ENCODE peak calls at places on chromosomes 3 and 15, in ten cellular contexts. F is skeletal muscle cell, Y is transverse colon, G is neural progenitor cell, W is thoracic aorta, Z is AG04449, A is HFF-Myc, M is astrocyte of the spinal cord, U is GM12864, I is SK-N-MC. K is an unnamed sample.

GRCh38 chr3:138398791-138399575 is 35.4 kb upstream of the ESYT3 start:
- DNase-seq in W (no peak), U (no peak), G (no peak), Y (no peak), I (no peak), M (no peak), F (no peak), A (no peak), Z (no peak), K (no peak)

GRCh38 chr15:78429477-78429876 is 8.5 kb upstream of the IREB2 start:
- DNase-seq in Z (no peak), M (no peak), F (no peak), W (no peak), Y (peak; percentile 63), G (no peak), A (no peak), I (no peak), U (no peak), K (peak; percentile 14)

GRCh38 chr15:77532067-77532710 is 100.5 kb downstream of the LINGO1 start:
- DNase-seq in A (no peak), M (no peak), I (no peak), Y (no peak), U (no peak), W (no peak), G (no peak), Z (no peak), F (no peak), K (no peak)

GRCh38 chr3:36212291-36212690 is 168.0 kb upstream of the STAC start:
- DNase-seq in M (peak; percentile 9), W (no peak), A (peak; percentile 55), F (peak; percentile 76), I (no peak), Y (no peak), G (no peak), U (no peak), Z (peak; percentile 7), K (no peak)

GRCh38 chr15:92693922-92694331 is 38.4 kb upstream of the FAM174B start:
- DNase-seq in I (no peak), U (no peak), A (no peak), M (no peak), G (peak; percentile 75), Z (no peak), F (no peak), Y (no peak), W (no peak), K (no peak)

GRCh38 chr3:6861331-6861988 is 545 bp downstream of the GRM7 start:
- DNase-seq in A (no peak), I (no peak), Y (no peak), F (no peak), G (peak; percentile 65), Z (no peak), M (peak; percentile 22), W (no peak), U (no peak), K (no peak)

GRCh38 chr15:42267286-42267685 is 5.7 kb upstream of the GANC start:
- DNase-seq in I (no peak), F (no peak), G (no peak), M (no peak), U (no peak), Y (no peak), W (no peak), A (no peak), Z (no peak), K (no peak)

GRCh38 chr3:128801779-128802369 is 75.9 kb downstream of the RAB7A start:
- DNase-seq in Z (no peak), I (no peak), W (no peak), U (no peak), M (no peak), G (no peak), Y (no peak), A (no peak), F (no peak), K (no peak)

GRCh38 chr3:48474619-48475018 is 28.1 kb downstream of the ATRIP start:
- DNase-seq in W (no peak), I (no peak), F (no peak), Y (no peak), M (no peak), A (no peak), Z (no peak), U (no peak), G (peak; percentile 65), K (no peak)

GRCh38 chr3:123070471-123070870 is 3.6 kb downstream of the PDIA5 start:
- DNase-seq in Z (no peak), F (no peak), U (no peak), A (no peak), I (no peak), M (no peak), W (no peak), G (no peak), Y (no peak), K (peak; percentile 65)

GRCh38 chr15:66707310-66708160 is 5.5 kb downstream of the SMAD6 start:
- DNase-seq in U (no peak), G (peak; percentile 88), W (no peak), I (no peak), M (peak; percentile 55), A (no peak), F (no peak), Z (no peak), Y (peak; percentile 55), K (no peak)

GRCh38 chr15:66708389-66708788 is 6.4 kb downstream of the SMAD6 start:
- DNase-seq in M (no peak), Y (no peak), G (no peak), A (no peak), I (no peak), W (no peak), F (no peak), U (no peak), Z (no peak), K (no peak)

GRCh38 chr15:66706225-66706732 is 4.2 kb downstream of the SMAD6 start:
- DNase-seq in W (no peak), Y (no peak), A (no peak), U (no peak), F (no peak), M (no peak), I (no peak), Z (no peak), G (peak; percentile 78), K (no peak)

GRCh38 chr15:66705277-66705927 is 3.4 kb downstream of the SMAD6 start:
- DNase-seq in A (no peak), W (no peak), G (no peak), I (no peak), F (no peak), U (no peak), Y (no peak), M (no peak), Z (no peak), K (no peak)

DNA sequence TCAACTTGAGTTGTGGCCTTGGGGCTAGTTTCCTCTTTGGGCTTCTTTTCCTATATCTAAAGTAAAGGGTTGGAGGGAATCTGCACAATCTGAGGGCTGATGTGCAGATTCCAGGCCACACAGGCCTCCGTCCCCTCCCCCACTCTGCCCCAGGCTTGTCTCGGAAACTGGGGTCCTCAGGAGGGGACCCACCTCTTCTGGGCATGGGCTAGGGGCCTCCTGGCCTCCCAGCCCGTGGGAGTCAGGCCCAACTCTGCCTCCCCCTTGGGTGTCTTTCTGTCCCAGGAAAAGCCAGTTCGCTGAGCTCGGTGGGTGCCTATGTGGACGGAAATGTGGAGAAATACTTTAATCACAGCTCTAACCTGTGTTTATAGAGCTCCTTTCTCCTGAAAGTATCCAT is 4.8 kb downstream of the SMAD6 start:
- DNase-seq in I (no peak), Y (no peak), Z (no peak), F (no peak), A (no peak), M (no peak), U (no peak), G (peak; percentile 19), W (no peak), K (no peak)
- H3K4me3 ChIP-seq in I (peak overlapping the region; percentile 97), Y (peak overlapping the region; percentile 6), Z (peak overlapping the region; percentile 83), F (no peak overlapping the region), A (peak overlapping the region; percentile 74), M (no peak overlapping the region), U (no peak overlapping the region), G (no peak overlapping the region), W (peak overlapping the region; percentile 84), K (peak overlapping the region; percentile 93)

GRCh38 chr3:99928758-99929408 is 111.2 kb downstream of the CMSS1 start:
- DNase-seq in I (no peak), F (no peak), Y (no peak), W (no peak), G (no peak), A (no peak), M (no peak), Z (no peak), U (no peak), K (no peak)
- H3K4me3 ChIP-seq in I (no peak overlapping the region), F (no peak overlapping the region), Y (no peak overlapping the region), W (peak overlapping the region; percentile 54), G (no peak overlapping the region), A (no peak overlapping the region), M (no peak overlapping the region), Z (no peak overlapping the region), U (no peak overlapping the region), K (no peak overlapping the region)

DNA sequence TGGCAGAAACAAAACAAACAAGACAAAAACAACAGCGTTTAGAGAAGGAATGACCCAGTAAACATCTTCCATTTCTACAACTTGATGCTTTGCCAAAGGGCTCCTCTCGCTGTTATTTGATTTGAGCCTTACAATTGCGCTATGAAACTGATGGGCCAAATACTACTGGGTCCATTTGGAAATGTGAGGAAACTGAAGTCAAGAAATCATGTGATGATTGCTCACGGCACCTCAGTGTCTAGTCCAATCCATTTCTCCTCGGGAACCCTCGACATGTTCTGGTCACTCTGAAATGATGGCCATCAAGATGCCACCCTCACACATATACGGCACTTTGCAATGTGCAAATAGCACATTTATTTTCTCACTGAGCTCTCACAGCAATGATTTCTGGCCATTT is 136.0 kb downstream of the UACA start:
- DNase-seq in M (no peak), A (no peak), Y (no peak), U (no peak), I (no peak), W (no peak), G (no peak), F (no peak), Z (no peak), K (no peak)
- H3K4me3 ChIP-seq in M (no peak overlapping the region), A (no peak overlapping the region), Y (no peak overlapping the region), U (no peak overlapping the region), I (no peak overlapping the region), W (no peak overlapping the region), G (no peak overlapping the region), F (no peak overlapping the region), Z (no peak overlapping the region), K (no peak overlapping the region)

DNA sequence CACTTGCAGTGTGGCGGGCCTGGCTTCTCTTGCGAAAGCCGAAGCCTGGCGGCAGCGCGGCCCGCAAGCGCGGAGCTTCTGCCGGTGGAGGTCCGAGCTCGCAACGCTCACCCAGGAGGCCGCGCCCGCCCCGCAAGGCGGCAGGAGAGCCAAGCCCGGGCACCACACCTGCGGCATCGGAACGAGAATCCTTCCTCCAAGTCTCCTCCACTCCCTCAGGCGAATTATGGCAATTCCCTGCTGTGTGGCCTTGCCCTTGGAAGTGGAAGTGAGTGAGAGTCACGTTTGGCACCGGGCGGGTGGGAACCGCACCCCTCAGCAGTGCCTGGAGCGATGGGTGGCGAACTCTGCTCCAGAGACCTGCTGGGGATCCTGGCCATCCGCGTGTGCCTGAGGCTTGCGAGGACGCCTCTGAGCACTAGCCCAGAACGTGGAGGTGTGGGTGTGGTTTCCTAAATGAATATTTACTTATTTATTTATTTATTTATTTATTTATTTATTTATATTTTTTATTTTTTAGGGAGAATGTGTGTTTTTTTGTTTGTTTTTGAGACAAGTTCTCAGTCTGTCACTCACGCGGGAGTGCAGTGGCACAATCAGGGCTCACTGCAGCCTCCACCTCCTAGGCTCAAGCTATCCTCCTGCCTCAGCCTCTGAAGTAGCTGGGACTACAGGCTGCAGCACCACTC is 133.7 kb upstream of the UBE2E1 start:
- DNase-seq in G (no peak), U (no peak), F (no peak), I (no peak), A (no peak), M (no peak), Z (no peak), W (no peak), Y (peak; percentile 79), K (no peak)
- H3K4me3 ChIP-seq in G (no peak overlapping the region), U (peak overlapping the region; percentile 14), F (no peak overlapping the region), I (no peak overlapping the region), A (no peak overlapping the region), M (no peak overlapping the region), Z (no peak overlapping the region), W (peak overlapping the region; percentile 67), Y (peak overlapping the region; percentile 43), K (peak overlapping the region; percentile 66)